ENCODE peak calls at places on chromosome 9, in ten cellular contexts. B, D, L, P, V, C, S, Y, G and K are unnamed samples.

GRCh38 chr9:18314321-18314720 is 159.6 kb upstream of the ADAMTSL1 start:
- DNase-seq in P (no peak), Y (no peak), D (no peak), C (no peak), G (no peak), B (no peak), L (no peak), S (no peak), V (no peak), K (no peak)

GRCh38 chr9:74783408-74783807 is 104.3 kb downstream of the TRPM6 start:
- DNase-seq in Y (peak; percentile 54), L (no peak), G (no peak), P (no peak), D (no peak), B (no peak), V (no peak), C (no peak), S (peak; percentile 30), K (no peak)

GRCh38 chr9:136532799-136533774 is 12.8 kb downstream of the NOTCH1 start:
- DNase-seq in V (no peak), D (no peak), P (no peak), B (no peak), S (no peak), Y (no peak), C (no peak), L (no peak), G (no peak), K (no peak)

GRCh38 chr9:127950513-127951210 is 13.0 kb upstream of the DPM2 start:
- DNase-seq in C (no peak), S (no peak), B (no peak), D (peak; percentile 70), Y (no peak), P (peak; percentile 62), G (no peak), L (no peak), V (peak; percentile 89), K (peak; percentile 77)

GRCh38 chr9:114121445-114122151 is 22.5 kb upstream of the KIF12 start:
- DNase-seq in G (no peak), C (no peak), P (no peak), D (no peak), L (no peak), Y (no peak), S (no peak), V (no peak), B (no peak), K (no peak)

GRCh38 chr9:132456241-132456640 is 46.2 kb downstream of the CFAP77 start:
- DNase-seq in P (no peak), Y (no peak), B (no peak), S (no peak), G (no peak), L (no peak), V (no peak), C (no peak), D (no peak), K (no peak)

GRCh38 chr9:34457266-34458012 is 931 bp downstream of the FAM219A start:
- DNase-seq in D (peak; percentile 74), P (peak; percentile 84), B (peak; percentile 53), V (peak; percentile 80), S (peak; percentile 42), Y (no peak), C (peak; percentile 80), L (peak; percentile 62), G (no peak), K (peak; percentile 85)

GRCh38 chr9:85142461-85143401 is 473.2 kb downstream of the NTRK2 start:
- DNase-seq in D (peak; percentile 23), G (peak; percentile 4), B (no peak), S (peak; percentile 34), V (peak; percentile 4), L (no peak), C (no peak), P (peak; percentile 15), Y (no peak), K (no peak)

GRCh38 chr9:109421034-109421700 is 76.9 kb downstream of the PTPN3 start:
- DNase-seq in P (peak; percentile 43), B (no peak), V (no peak), D (no peak), L (no peak), S (no peak), Y (no peak), G (no peak), C (no peak), K (no peak)

GRCh38 chr9:122263699-122264349 is 816 bp downstream of the RBM18 start:
- DNase-seq in Y (no peak), B (no peak), P (no peak), G (no peak), C (no peak), S (no peak), V (peak; percentile 13), D (no peak), L (no peak), K (no peak)

DNA sequence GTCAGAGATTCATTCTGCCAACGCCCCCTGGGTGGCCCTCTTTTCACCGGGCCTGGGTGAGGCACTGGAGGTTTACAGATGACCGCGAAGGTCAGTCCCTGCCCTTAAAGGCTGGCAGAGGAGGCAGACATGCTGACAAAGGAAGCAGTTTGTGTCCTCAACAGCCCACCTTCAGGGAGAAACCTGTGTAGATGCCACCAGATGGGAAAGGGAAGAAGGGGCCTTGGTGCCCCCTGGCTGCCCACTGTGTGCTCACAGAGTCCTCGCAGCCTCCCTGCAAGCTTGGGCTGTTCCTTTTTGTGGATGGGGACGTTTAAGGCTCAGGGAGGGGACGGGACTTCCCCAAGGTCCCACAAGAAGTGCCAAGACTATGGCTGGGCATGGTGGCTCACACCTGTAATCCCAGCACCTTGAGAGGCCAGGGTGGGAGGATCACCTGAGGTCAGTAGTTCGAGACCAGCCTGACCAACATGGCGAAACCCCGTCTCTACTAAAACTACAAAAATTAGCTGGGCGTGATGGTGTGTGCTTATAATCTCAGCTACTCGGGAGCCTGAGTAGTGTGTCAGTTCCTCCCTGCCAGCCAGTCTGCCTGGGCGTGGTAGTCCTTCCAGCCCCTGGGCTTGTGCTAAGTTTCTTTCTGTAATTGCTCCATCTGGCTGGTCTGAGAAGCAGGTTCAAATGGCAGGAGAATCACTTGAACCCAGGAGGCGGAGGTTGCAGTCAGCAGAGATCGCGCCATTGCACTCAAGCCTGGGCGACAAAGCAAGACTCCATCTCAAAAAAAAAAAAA is 36.2 kb downstream of the NEK6 start:
- DNase-seq in L (no peak), C (no peak), D (no peak), B (no peak), Y (no peak), G (no peak), S (no peak), P (no peak), V (no peak), K (no peak)
- TF ChIP-seq CTCF in L (no peak), C (no peak), D (no peak), B (no peak), Y (no peak), G (no peak), S (no peak), P (no peak), V (no peak), K (no peak)

DNA sequence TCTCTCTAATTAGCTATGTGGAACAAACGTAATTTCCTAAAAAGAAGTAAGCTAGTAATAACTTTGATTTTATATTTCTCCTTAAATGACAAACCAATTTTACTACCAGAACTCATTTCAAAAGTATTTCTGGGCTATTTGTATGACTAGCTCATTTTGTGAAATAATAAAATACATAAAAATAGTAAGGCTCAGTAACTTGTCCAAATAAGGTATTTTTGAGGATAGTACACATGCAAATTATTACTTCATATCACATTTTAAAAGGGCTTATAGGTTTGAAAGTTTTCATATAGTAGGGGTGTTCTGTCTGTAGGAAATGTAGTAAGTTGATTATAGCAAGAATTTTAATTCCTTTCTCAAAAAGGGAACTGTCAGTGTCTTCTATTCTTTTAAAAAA is 26.5 kb downstream of the C9orf85 start:
- DNase-seq in L (no peak), V (no peak), S (no peak), Y (no peak), B (no peak), G (no peak), C (no peak), P (no peak), D (no peak), K (no peak)
- H3K27ac ChIP-seq in L (no peak overlapping the region), V (no peak overlapping the region), S (no peak overlapping the region), Y (peak overlapping the region; percentile 60), B (no peak overlapping the region), G (no peak overlapping the region), C (no peak overlapping the region), P (no peak overlapping the region), D (no peak overlapping the region), K (no peak overlapping the region)

DNA sequence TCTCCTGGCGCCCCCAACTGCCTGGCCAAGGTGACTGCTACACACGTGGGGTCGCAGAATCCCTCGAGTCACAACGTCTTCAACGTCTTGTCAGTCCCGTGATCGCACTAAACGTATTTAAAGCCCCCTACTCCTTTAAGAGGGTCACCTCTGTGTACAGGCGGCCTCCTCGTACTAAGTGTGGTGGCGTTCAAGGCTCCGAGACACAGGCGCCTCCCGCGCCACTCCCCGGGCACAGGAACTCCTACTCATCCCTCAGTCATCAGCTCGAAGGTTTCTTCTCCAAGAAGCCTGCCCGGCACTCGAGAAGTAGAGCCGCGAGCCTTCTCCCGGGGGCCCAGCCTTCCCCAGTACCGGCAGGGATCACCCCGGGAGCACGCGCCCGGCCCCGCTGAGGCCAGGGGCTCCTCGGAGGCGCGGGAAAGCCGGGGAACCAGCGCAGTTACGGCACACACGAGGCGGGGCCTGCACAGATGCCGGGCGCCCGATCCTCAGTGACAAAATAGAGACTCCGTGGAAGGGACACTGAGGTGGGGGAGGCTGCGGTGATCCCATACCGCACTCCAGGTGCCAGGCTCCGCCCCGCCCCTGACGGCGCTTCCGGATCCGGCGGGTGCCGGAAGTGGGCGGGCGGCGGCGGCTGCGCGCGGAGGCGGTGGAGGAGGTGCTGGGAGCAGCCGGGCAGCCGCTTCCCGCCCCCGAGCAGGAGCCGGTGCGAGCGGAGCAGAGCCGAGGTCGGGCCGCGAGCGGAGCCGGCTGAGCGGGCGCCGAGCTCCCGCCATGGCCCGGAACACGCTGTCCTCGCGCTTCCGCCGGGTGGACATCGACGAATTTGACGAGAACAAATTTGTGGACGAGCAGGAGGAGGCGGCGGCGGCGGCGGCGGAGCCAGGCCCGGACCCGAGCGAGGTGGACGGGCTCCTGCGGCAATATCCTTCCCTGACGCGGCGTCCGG is 6.9 kb downstream of the ARPC5L start:
- DNase-seq in L (peak; percentile 90), P (peak; percentile 91), S (peak; percentile 98), V (peak; percentile 89), D (peak; percentile 92), C (peak; percentile 91), Y (peak; percentile 60), G (peak; percentile 40), B (peak; percentile 80), K (peak; percentile 89)
- TF ChIP-seq CTCF in L (no peak), P (no peak), S (no peak), V (no peak), D (peak; percentile 42), C (no peak), Y (peak; percentile 40), G (peak; percentile 27), B (no peak), K (no peak)

DNA sequence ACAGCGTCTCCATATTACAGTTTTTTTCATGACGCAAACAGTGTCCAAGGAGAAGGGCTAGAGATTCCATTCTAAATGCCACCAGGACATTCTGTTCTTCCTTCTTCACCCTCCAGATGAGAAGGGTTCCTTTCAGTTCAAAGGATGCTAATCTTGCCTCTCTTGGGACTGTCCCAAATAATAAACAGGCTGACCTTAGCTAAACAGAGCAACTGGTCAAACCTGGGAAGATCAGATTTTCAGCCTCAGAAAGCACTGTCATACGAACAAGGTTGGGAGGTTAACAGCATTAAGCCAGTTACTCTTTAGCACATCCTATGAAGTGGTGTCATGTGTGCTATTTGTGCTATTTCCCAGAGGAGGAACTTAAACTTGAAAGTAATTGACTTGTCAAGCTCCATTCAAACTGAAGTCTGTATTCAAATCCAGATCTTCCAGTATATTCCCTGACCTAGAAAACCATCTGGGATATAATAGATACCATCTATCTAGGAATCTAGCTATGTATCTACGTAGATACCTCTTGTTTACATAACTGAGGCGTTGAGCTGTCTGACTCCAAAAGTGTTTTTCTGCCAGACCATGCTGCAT is 125.5 kb downstream of the LPAR1 start:
- DNase-seq in D (no peak), V (no peak), P (no peak), C (no peak), G (no peak), L (no peak), S (no peak), B (no peak), Y (no peak), K (no peak)
- H3K27ac ChIP-seq in D (no peak overlapping the region), V (peak overlapping the region; percentile 18), P (no peak overlapping the region), C (no peak overlapping the region), G (no peak overlapping the region), L (no peak overlapping the region), S (no peak overlapping the region), B (peak overlapping the region; percentile 20), Y (no peak overlapping the region), K (peak overlapping the region; percentile 63)